ENCODE peak calls at places on chromosomes 16 and 17, in ten cellular contexts. Y is sigmoid colon; M is aorta; V is SK-N-SH; A is tibial artery; N is stomach; W is CD8-positive, alpha-beta memory T cell; X is body of pancreas; L is cardiac muscle cell; D is esophagus squamous epithelium. E is an unnamed sample. For H3K9me3, H3K36me3 and H3K4me1, the result is how much of the 10 kb centered on the place peaks cover.

GRCh38 chr17:28684963-28685362 is 23.0 kb downstream of the SUPT6H start:
- DNase-seq in N (no peak), L (peak), V (peak), W (no peak), Y (peak), M (no peak), A (no peak), X (peak), D (no peak), E (no peak)

GRCh38 chr16:80559369-80559768 is 18.6 kb downstream of the DYNLRB2 start:
- DNase-seq in L (no peak), W (no peak), A (no peak), N (no peak), X (no peak), D (no peak), V (no peak), M (no peak), Y (no peak), E (no peak)

GRCh38 chr17:147796-148740 is 10.7 kb downstream of the SCGB1C2 start:
- DNase-seq in M (peak), Y (peak), N (peak), A (no peak), W (no peak), D (no peak), V (no peak), X (peak), L (no peak), E (no peak)

GRCh38 chr16:5412721-5413120 is 315.1 kb upstream of the EEF2KMT start:
- DNase-seq in D (no peak), N (no peak), V (peak), W (no peak), A (no peak), Y (no peak), X (no peak), L (no peak), M (no peak), E (no peak)

GRCh38 chr16:15822957-15823356 is 33.9 kb downstream of the MYH11 start:
- DNase-seq in D (no peak), M (peak), X (peak), Y (peak), L (no peak), V (no peak), A (peak), W (no peak), N (peak), E (no peak)

GRCh38 chr16:15747937-15748336 is 97.9 kb downstream of the NDE1 start:
- DNase-seq in L (no peak), N (no peak), A (no peak), X (no peak), V (no peak), W (no peak), Y (no peak), M (no peak), D (no peak), E (no peak)

GRCh38 chr17:76988796-76989195 is 120.6 kb downstream of the MGAT5B start:
- DNase-seq in V (no peak), L (no peak), M (no peak), Y (no peak), A (no peak), W (no peak), N (no peak), D (no peak), X (no peak), E (no peak)

GRCh38 chr17:46877466-46877865 is 26.1 kb downstream of the WNT9B start:
- DNase-seq in D (no peak), A (no peak), X (no peak), N (no peak), L (no peak), Y (peak), M (no peak), V (no peak), W (no peak), E (no peak)

GRCh38 chr17:70987867-70988340 is 818.6 kb downstream of the KCNJ2 start:
- DNase-seq in V (no peak), X (no peak), A (no peak), Y (no peak), D (no peak), W (no peak), N (no peak), M (no peak), L (peak), E (no peak)

GRCh38 chr16:56789360-56789759 is 59.4 kb downstream of the NUP93 start:
- DNase-seq in A (no peak), D (no peak), Y (no peak), V (peak), X (peak), L (peak), W (no peak), N (peak), M (no peak), E (peak)

GRCh38 chr16:22318690-22319358 is 21.6 kb downstream of the POLR3E start:
- DNase-seq in Y (peak), W (peak), X (peak), D (no peak), V (peak), M (peak), L (peak), N (peak), A (no peak), E (peak)

GRCh38 chr17:16361874-16362273 is 8.6 kb upstream of the CENPV start:
- DNase-seq in N (no peak), W (no peak), X (no peak), M (no peak), A (no peak), L (no peak), V (no peak), D (no peak), Y (peak), E (no peak)

GRCh38 chr17:74822329-74823175 is 37.1 kb downstream of the GRIN2C start:
- DNase-seq in Y (no peak), A (peak), X (no peak), W (no peak), N (no peak), V (no peak), L (no peak), M (no peak), D (no peak), E (no peak)

GRCh38 chr17:67080804-67081203 is 36.5 kb downstream of the CACNG1 start:
- DNase-seq in V (no peak), D (no peak), X (no peak), L (no peak), M (no peak), A (no peak), W (no peak), N (no peak), Y (no peak), E (peak)

GRCh38 chr17:56870163-56870651 is 36.3 kb downstream of the DGKE start:
- DNase-seq in N (no peak), L (no peak), D (no peak), X (no peak), W (no peak), M (no peak), V (no peak), A (no peak), Y (no peak), E (no peak)

GRCh38 chr16:31386157-31386984 is 6.8 kb upstream of the ITGAD start:
- DNase-seq in M (peak), Y (no peak), L (peak), W (no peak), N (no peak), V (no peak), D (no peak), A (no peak), X (peak), E (peak)

GRCh38 chr17:9456265-9456664 is 119.4 kb downstream of the STX8 start:
- DNase-seq in M (no peak), A (no peak), V (no peak), N (no peak), L (no peak), W (no peak), X (no peak), D (no peak), Y (no peak), E (no peak)

GRCh38 chr16:82504811-82505210 is 122.0 kb upstream of the CDH13 start:
- DNase-seq in N (no peak), A (no peak), Y (no peak), W (no peak), X (no peak), D (no peak), L (no peak), M (no peak), V (no peak), E (no peak)

GRCh38 chr17:52476638-52477313 is 318.3 kb upstream of the CA10 start:
- DNase-seq in D (no peak), Y (no peak), N (no peak), W (no peak), L (no peak), A (no peak), M (no peak), V (no peak), X (no peak), E (no peak)

GRCh38 chr17:52482271-52482670 is 323.8 kb upstream of the CA10 start:
- DNase-seq in A (no peak), W (no peak), X (no peak), Y (no peak), V (no peak), L (no peak), M (no peak), N (no peak), D (no peak), E (no peak)

DNA sequence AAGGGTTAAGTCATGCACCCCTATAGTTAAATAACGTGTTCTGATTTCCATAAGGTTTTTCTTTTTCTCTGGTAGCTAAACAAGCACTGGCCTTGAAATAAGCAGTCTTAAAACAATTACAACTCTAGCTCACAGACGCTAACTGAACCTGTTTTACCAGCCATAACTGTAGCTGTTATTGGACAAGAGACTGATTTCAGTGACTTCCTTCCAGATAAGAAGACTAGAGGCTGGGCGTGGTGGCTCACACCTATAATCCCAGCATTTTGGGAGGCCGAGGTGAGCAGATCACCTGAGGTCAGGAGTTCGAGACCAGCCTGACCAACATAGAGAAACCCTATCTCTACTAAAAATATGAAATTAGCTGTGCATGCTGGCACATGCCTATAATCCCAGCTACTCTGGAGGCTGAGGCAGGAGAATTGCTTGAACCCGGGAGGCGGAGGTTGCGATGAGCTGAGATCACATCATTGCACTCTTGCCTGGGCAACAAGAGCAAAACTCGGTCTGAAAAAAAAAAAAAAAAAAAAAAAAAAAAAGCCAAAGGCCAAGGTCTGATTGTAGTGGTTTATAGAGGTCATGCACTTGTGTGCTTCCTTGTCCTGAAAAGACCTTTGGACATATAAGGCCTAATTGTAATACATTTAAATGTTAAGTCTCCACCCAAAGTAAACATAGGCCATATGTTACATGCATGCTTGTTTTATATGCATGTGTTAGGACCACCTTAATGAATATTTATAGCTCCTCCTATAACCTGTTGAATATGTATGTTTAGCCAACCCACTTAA is 319.5 kb upstream of the CA10 start:
- DNase-seq in Y (no peak), M (no peak), X (no peak), A (no peak), N (no peak), W (no peak), D (no peak), V (no peak), L (no peak), E (no peak)
- H3K9me3 ChIP-seq in Y (under half), M (under half), X (under half), A (under half), N (under half), W (under half), D (under half), V (under half), L (under half), E (under half)

GRCh38 chr17:50145532-50146229 is 4.8 kb downstream of the PPP1R9B start:
- DNase-seq in D (no peak), W (no peak), Y (no peak), M (no peak), X (no peak), A (no peak), L (no peak), N (no peak), V (no peak), E (no peak)

GRCh38 chr17:50141750-50142119 is 8.7 kb downstream of the PPP1R9B start:
- DNase-seq in X (no peak), W (no peak), D (no peak), L (no peak), A (no peak), Y (no peak), N (no peak), M (no peak), V (no peak), E (no peak)

GRCh38 chr17:50144346-50144745 is 6.1 kb downstream of the PPP1R9B start:
- DNase-seq in W (no peak), V (no peak), D (no peak), M (no peak), L (no peak), X (no peak), N (no peak), A (no peak), Y (no peak), E (no peak)

GRCh38 chr17:50144845-50145531 is 5.5 kb downstream of the PPP1R9B start:
- DNase-seq in X (no peak), M (no peak), V (no peak), A (no peak), Y (no peak), L (no peak), N (peak), W (no peak), D (no peak), E (no peak)

DNA sequence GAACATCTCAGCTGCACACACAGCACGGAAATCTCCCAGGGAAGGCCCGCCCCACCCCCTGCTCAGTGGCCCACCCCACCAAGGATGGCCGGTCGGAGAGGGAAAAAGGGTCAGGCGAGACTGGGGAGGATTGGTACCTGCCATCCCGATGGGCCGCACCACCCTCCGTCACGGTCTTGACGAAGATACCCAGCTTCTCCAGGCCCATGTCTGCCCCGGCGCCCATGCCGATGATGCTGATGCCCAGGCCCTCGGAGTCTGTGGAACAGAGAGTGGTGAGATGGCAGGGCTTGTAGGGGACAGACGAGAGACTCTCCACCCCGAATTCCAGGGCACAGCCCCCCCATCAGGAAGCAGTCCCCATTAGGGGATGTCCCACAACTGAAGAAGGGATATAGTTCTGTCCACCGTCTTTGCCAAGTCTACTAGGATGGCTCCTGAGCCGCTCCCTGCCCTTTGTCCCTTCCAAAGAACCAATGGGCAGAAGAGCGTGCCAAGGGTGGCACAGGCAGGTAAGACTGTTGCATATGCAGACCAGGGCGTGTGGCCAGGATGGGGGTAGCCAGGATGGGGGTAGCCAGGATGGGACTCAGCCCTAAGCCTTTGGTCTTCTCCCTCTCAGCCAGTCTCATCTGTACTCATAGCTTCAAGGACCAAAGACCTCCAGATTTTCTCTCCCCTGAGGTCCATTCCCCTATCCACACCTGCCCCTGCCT is 6.9 kb downstream of the PPP1R9B start:
- DNase-seq in A (no peak), L (no peak), M (no peak), N (no peak), Y (no peak), D (no peak), W (no peak), V (no peak), X (no peak), E (no peak)
- H3K36me3 ChIP-seq in A (half or more), L (under half), M (under half), N (half or more), Y (under half), D (half or more), W (under half), V (under half), X (under half), E (half or more)

DNA sequence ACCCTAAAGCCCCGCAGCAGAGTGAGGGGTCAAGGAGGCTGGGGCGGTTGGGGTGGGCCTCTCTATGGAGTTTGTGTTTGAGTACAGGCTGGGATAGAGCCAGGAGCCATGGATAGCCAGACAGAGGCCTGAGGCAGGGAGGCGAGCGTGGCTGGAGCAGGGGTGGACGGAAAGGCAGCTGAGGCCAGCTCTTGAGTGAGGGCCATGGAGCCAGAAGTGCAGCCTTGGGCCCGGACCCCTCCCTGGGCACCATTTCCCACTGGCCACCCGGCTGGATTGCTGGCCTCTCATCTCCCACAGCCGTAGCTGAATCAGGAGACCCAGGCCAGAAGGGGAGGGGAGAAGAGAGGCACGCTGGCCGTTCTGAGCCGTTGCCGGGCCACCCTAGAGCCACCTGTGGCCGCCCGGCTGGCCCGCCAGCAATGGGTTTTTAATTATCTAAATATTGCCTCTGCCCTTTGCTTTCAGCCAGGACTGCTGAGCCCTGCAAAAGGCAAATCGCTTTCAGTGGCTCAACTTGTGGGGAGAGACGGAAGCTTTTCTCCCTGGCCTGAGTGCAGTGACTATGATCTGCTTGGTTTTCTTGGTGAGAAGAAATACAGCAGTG is 75.2 kb upstream of the GSE1 start:
- DNase-seq in Y (no peak), V (no peak), D (no peak), L (no peak), A (no peak), M (no peak), X (no peak), N (no peak), W (no peak), E (no peak)
- H3K4me1 ChIP-seq in Y (under half), V (under half), D (under half), L (half or more), A (under half), M (under half), X (under half), N (under half), W (under half), E (under half)

GRCh38 chr16:68574479-68574878 is 35.4 kb downstream of the ZFP90 start:
- DNase-seq in Y (no peak), V (no peak), A (no peak), X (no peak), M (no peak), D (no peak), W (no peak), L (no peak), N (no peak), E (no peak)
- H3K9me3 ChIP-seq in Y (half or more), V (under half), A (under half), X (under half), M (under half), D (under half), W (under half), L (under half), N (half or more), E (half or more)

DNA sequence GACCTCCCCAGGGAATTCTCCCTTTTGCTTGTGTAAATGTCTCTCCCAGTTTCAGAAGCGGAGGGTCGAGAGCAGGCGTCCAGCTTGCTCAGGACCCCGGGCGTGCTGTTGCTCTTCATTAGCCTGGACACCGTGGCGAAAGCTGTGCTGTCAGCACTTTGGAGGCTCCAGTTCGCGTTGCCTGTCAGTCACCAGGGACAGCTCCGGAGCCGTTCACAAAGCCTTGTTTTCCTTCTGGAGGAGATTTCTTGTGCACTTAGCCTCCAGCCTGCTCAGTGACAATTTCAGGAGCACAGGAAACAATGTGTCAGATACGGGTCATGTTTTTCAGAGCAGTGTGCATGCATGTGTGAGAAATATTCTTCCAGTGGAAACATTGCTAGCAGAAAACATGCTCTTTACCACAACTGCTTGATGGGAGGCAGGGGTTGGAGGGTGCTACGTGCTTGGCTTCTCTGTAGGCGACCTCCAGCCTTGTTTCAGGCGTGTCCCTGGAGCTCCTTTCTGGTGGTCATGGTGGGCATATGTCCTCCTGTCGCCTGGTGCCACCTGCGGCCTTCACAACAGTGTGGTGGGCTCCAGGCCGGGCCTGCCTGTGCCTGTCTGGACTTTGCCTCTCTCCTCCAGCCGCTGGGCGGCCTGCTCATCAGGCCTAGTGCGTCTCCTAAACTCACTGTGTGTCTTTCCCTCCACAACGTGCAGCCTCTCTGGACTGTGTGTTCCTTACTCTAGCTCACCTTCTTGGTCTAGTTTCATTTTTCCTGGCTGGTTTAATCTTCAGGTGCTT is 29.0 kb downstream of the ZNF750 start:
- DNase-seq in X (no peak), W (no peak), Y (no peak), M (no peak), L (no peak), D (no peak), V (no peak), A (no peak), N (no peak), E (no peak)
- H3K36me3 ChIP-seq in X (under half), W (under half), Y (under half), M (under half), L (under half), D (under half), V (under half), A (half or more), N (half or more), E (under half)

GRCh38 chr16:87133112-87133850 is 183.9 kb downstream of the C16orf95 start:
- DNase-seq in D (no peak), N (no peak), W (no peak), V (no peak), A (no peak), L (no peak), X (no peak), M (peak), Y (peak), E (no peak)

GRCh38 chr16:87135631-87136030 is 181.6 kb downstream of the C16orf95 start:
- DNase-seq in M (no peak), A (no peak), L (no peak), D (no peak), Y (peak), N (no peak), X (no peak), V (no peak), W (no peak), E (no peak)

GRCh38 chr16:87132361-87133014 is 184.7 kb downstream of the C16orf95 start:
- DNase-seq in N (no peak), V (no peak), X (no peak), W (no peak), M (peak), D (no peak), L (peak), A (peak), Y (peak), E (no peak)

GRCh38 chr16:87131996-87132345 is 185.2 kb downstream of the C16orf95 start:
- DNase-seq in M (no peak), D (no peak), N (no peak), Y (peak), W (no peak), L (no peak), X (no peak), A (no peak), V (no peak), E (no peak)

GRCh38 chr16:87133966-87134945 is 182.9 kb downstream of the C16orf95 start:
- DNase-seq in N (no peak), L (no peak), A (no peak), M (peak), D (no peak), V (no peak), X (no peak), Y (peak), W (no peak), E (no peak)
- H3K4me1 ChIP-seq in N (under half), L (under half), A (under half), M (under half), D (under half), V (under half), X (under half), Y (under half), W (under half), E (under half)